ENCODE peak calls at places on chromosomes 3 and 15, in four cellular contexts. One of them, this sample, is unnamed.

GRCh38 chr3:181739628-181740027 is 27.9 kb downstream of the SOX2 start:
- DNase-seq in activated CD4-positive, alpha-beta T cell treated with anti-CD3 and anti-CD28 coated beads for 24 hours: no peak
- DNase-seq in 8988T: no peak
- DNase-seq in tibial nerve: no peak
- DNase-seq in this sample: no peak

GRCh38 chr3:13022348-13023250 is 50.6 kb downstream of the IQSEC1 start:
- DNase-seq in activated CD4-positive, alpha-beta T cell treated with anti-CD3 and anti-CD28 coated beads for 24 hours: no peak
- DNase-seq in 8988T: no peak
- DNase-seq in tibial nerve: no peak
- DNase-seq in this sample: no peak

GRCh38 chr15:96331141-96331941 is 841 bp downstream of the NR2F2 start:
- DNase-seq in tibial nerve: peak
- DNase-seq in activated CD4-positive, alpha-beta T cell treated with anti-CD3 and anti-CD28 coated beads for 24 hours: no peak
- DNase-seq in 8988T: no peak
- DNase-seq in this sample: no peak

GRCh38 chr15:45378913-45379262 is 544 bp upstream of the GATM start:
- DNase-seq in activated CD4-positive, alpha-beta T cell treated with anti-CD3 and anti-CD28 coated beads for 24 hours: no peak
- DNase-seq in tibial nerve: no peak
- DNase-seq in 8988T: no peak
- DNase-seq in this sample: no peak

GRCh38 chr3:5004319-5005152 is 25.3 kb downstream of the BHLHE40 start:
- DNase-seq in 8988T: no peak
- DNase-seq in tibial nerve: no peak
- DNase-seq in activated CD4-positive, alpha-beta T cell treated with anti-CD3 and anti-CD28 coated beads for 24 hours: no peak
- DNase-seq in this sample: no peak

GRCh38 chr3:31614162-31614921 is 81.6 kb downstream of the STT3B start:
- DNase-seq in activated CD4-positive, alpha-beta T cell treated with anti-CD3 and anti-CD28 coated beads for 24 hours: no peak
- DNase-seq in tibial nerve: no peak
- DNase-seq in 8988T: no peak
- DNase-seq in this sample: no peak

GRCh38 chr3:125212096-125212508 is 446 bp downstream of the SLC12A8 start:
- DNase-seq in tibial nerve: no peak
- DNase-seq in activated CD4-positive, alpha-beta T cell treated with anti-CD3 and anti-CD28 coated beads for 24 hours: no peak
- DNase-seq in 8988T: no peak
- DNase-seq in this sample: no peak

GRCh38 chr15:69755571-69756310 is 303.1 kb downstream of the RPLP1 start:
- DNase-seq in 8988T: no peak
- DNase-seq in activated CD4-positive, alpha-beta T cell treated with anti-CD3 and anti-CD28 coated beads for 24 hours: peak
- DNase-seq in tibial nerve: no peak
- DNase-seq in this sample: no peak

GRCh38 chr3:12353796-12354505 is 65.1 kb downstream of the PPARG start:
- DNase-seq in tibial nerve: peak
- DNase-seq in activated CD4-positive, alpha-beta T cell treated with anti-CD3 and anti-CD28 coated beads for 24 hours: no peak
- DNase-seq in 8988T: no peak
- DNase-seq in this sample: no peak

GRCh38 chr3:129365779-129366178 is 62.7 kb downstream of the EFCAB12 start:
- DNase-seq in 8988T: no peak
- DNase-seq in activated CD4-positive, alpha-beta T cell treated with anti-CD3 and anti-CD28 coated beads for 24 hours: no peak
- DNase-seq in tibial nerve: no peak
- DNase-seq in this sample: no peak

GRCh38 chr3:34439796-34440195 is 641.4 kb downstream of the PDCD6IP start:
- DNase-seq in 8988T: no peak
- DNase-seq in activated CD4-positive, alpha-beta T cell treated with anti-CD3 and anti-CD28 coated beads for 24 hours: no peak
- DNase-seq in tibial nerve: no peak
- DNase-seq in this sample: no peak

GRCh38 chr3:377158-377561 is 180.6 kb downstream of the CHL1 start:
- DNase-seq in tibial nerve: no peak
- DNase-seq in activated CD4-positive, alpha-beta T cell treated with anti-CD3 and anti-CD28 coated beads for 24 hours: no peak
- DNase-seq in 8988T: no peak
- DNase-seq in this sample: peak

GRCh38 chr15:84961114-84961452 is 20.6 kb upstream of the PDE8A start:
- DNase-seq in 8988T: no peak
- DNase-seq in activated CD4-positive, alpha-beta T cell treated with anti-CD3 and anti-CD28 coated beads for 24 hours: no peak
- DNase-seq in tibial nerve: no peak
- DNase-seq in this sample: no peak

GRCh38 chr3:88005066-88005465 is 53.7 kb downstream of the CGGBP1 start:
- DNase-seq in 8988T: no peak
- DNase-seq in tibial nerve: no peak
- DNase-seq in activated CD4-positive, alpha-beta T cell treated with anti-CD3 and anti-CD28 coated beads for 24 hours: no peak
- DNase-seq in this sample: peak

GRCh38 chr3:76028816-76029215 is 243.5 kb upstream of the ZNF717 start:
- DNase-seq in 8988T: no peak
- DNase-seq in activated CD4-positive, alpha-beta T cell treated with anti-CD3 and anti-CD28 coated beads for 24 hours: no peak
- DNase-seq in tibial nerve: no peak
- DNase-seq in this sample: no peak

GRCh38 chr15:99249270-99249817 is at the start of gene TTC23:
- DNase-seq in activated CD4-positive, alpha-beta T cell treated with anti-CD3 and anti-CD28 coated beads for 24 hours: no peak
- DNase-seq in 8988T: no peak
- DNase-seq in tibial nerve: peak
- DNase-seq in this sample: peak

GRCh38 chr3:113783463-113783862 is 36.6 kb downstream of the ATP6V1A start:
- DNase-seq in 8988T: no peak
- DNase-seq in activated CD4-positive, alpha-beta T cell treated with anti-CD3 and anti-CD28 coated beads for 24 hours: no peak
- DNase-seq in tibial nerve: no peak
- DNase-seq in this sample: no peak

GRCh38 chr15:49652922-49653321 is 32.1 kb downstream of the DTWD1 start:
- DNase-seq in activated CD4-positive, alpha-beta T cell treated with anti-CD3 and anti-CD28 coated beads for 24 hours: no peak
- DNase-seq in tibial nerve: no peak
- DNase-seq in 8988T: no peak
- DNase-seq in this sample: no peak

GRCh38 chr3:102078864-102079808 is 229.8 kb downstream of the NFKBIZ start:
- DNase-seq in 8988T: no peak
- DNase-seq in tibial nerve: no peak
- DNase-seq in activated CD4-positive, alpha-beta T cell treated with anti-CD3 and anti-CD28 coated beads for 24 hours: no peak
- DNase-seq in this sample: no peak

GRCh38 chr15:75065851-75066509 is 42.6 kb downstream of the PPCDC start:
- DNase-seq in tibial nerve: no peak
- DNase-seq in 8988T: no peak
- DNase-seq in activated CD4-positive, alpha-beta T cell treated with anti-CD3 and anti-CD28 coated beads for 24 hours: no peak
- DNase-seq in this sample: no peak

GRCh38 chr3:190486201-190486865 is 27.6 kb upstream of the IL1RAP start:
- DNase-seq in activated CD4-positive, alpha-beta T cell treated with anti-CD3 and anti-CD28 coated beads for 24 hours: no peak
- DNase-seq in 8988T: no peak
- DNase-seq in tibial nerve: no peak
- DNase-seq in this sample: no peak

GRCh38 chr15:70213779-70214178 is 116.1 kb upstream of the TLE3 start:
- DNase-seq in 8988T: no peak
- DNase-seq in activated CD4-positive, alpha-beta T cell treated with anti-CD3 and anti-CD28 coated beads for 24 hours: no peak
- DNase-seq in tibial nerve: no peak
- DNase-seq in this sample: no peak

GRCh38 chr15:65762399-65762798 is 29.7 kb downstream of the DENND4A start:
- DNase-seq in 8988T: no peak
- DNase-seq in activated CD4-positive, alpha-beta T cell treated with anti-CD3 and anti-CD28 coated beads for 24 hours: no peak
- DNase-seq in tibial nerve: no peak
- DNase-seq in this sample: no peak

GRCh38 chr3:171883893-171884279 is 40.7 kb downstream of the TMEM212 start:
- DNase-seq in tibial nerve: no peak
- DNase-seq in 8988T: no peak
- DNase-seq in activated CD4-positive, alpha-beta T cell treated with anti-CD3 and anti-CD28 coated beads for 24 hours: no peak
- DNase-seq in this sample: no peak

GRCh38 chr3:58206406-58207011 is 4.3 kb downstream of the DNASE1L3 start:
- DNase-seq in tibial nerve: no peak
- DNase-seq in 8988T: no peak
- DNase-seq in activated CD4-positive, alpha-beta T cell treated with anti-CD3 and anti-CD28 coated beads for 24 hours: no peak
- DNase-seq in this sample: no peak

GRCh38 chr15:26771917-26772587 is 814 bp downstream of the GABRB3 start:
- DNase-seq in tibial nerve: no peak
- DNase-seq in activated CD4-positive, alpha-beta T cell treated with anti-CD3 and anti-CD28 coated beads for 24 hours: no peak
- DNase-seq in 8988T: no peak
- DNase-seq in this sample: no peak

GRCh38 chr3:4738737-4739274 is 240.4 kb upstream of the BHLHE40 start:
- DNase-seq in 8988T: no peak
- DNase-seq in tibial nerve: no peak
- DNase-seq in activated CD4-positive, alpha-beta T cell treated with anti-CD3 and anti-CD28 coated beads for 24 hours: no peak
- DNase-seq in this sample: no peak